ENCODE peak calls at places on chromosomes 2 and 18, in six cellular contexts. F is COR-L47, K is NCI-H774, H is heart right ventricle, W is IMR-90, I is NAMALWA. U is an unnamed sample.

GRCh38 chr2:134148843-134149472 is 104.9 kb upstream of the MGAT5 start:
- DNase-seq in F (no peak), W (no peak), I (no peak), H (no peak), K (no peak), U (no peak)

GRCh38 chr18:22470511-22471181 is 52.9 kb upstream of the CTAGE1 start:
- DNase-seq in W (peak), F (no peak), I (no peak), K (no peak), H (no peak), U (no peak)

GRCh38 chr18:50644807-50645206 is 84.9 kb downstream of the MAPK4 start:
- DNase-seq in H (no peak), W (no peak), I (peak), K (no peak), F (no peak), U (no peak)

GRCh38 chr2:218861645-218862318 is 2.2 kb downstream of the WNT6 start:
- DNase-seq in H (no peak), W (no peak), K (no peak), F (no peak), I (no peak), U (no peak)

GRCh38 chr2:236684534-236685256 is 115.1 kb downstream of the ACKR3 start:
- DNase-seq in I (no peak), H (no peak), F (no peak), W (no peak), K (no peak), U (no peak)

GRCh38 chr2:120743657-120744056 is 8.0 kb downstream of the GLI2 start:
- DNase-seq in F (no peak), W (no peak), K (no peak), H (no peak), I (no peak), U (no peak)

GRCh38 chr2:146598791-146599190 is 1246.0 kb upstream of the ACVR2A start:
- DNase-seq in W (no peak), F (no peak), H (no peak), I (no peak), K (no peak), U (no peak)

GRCh38 chr2:195538937-195539336 is 118.1 kb upstream of the SLC39A10 start:
- DNase-seq in I (no peak), H (no peak), F (no peak), K (no peak), W (no peak), U (no peak)

GRCh38 chr2:144364988-144365738 is 154.8 kb downstream of the ZEB2 start:
- DNase-seq in K (no peak), F (no peak), W (peak), I (no peak), H (no peak), U (no peak)

GRCh38 chr2:135882415-135882814 is 6.2 kb upstream of the MCM6 start:
- DNase-seq in W (no peak), H (no peak), K (no peak), I (no peak), F (no peak), U (no peak)

GRCh38 chr2:48445091-48445725 is 84.7 kb upstream of the STON1 start:
- DNase-seq in F (no peak), I (no peak), W (no peak), K (no peak), H (no peak), U (no peak)

GRCh38 chr2:17442334-17442733 is 75.9 kb downstream of the RAD51AP2 start:
- DNase-seq in W (peak), H (no peak), I (no peak), F (no peak), K (no peak), U (no peak)

GRCh38 chr18:48091869-48092497 is 161.5 kb upstream of the SMAD2 start:
- DNase-seq in H (no peak), W (no peak), F (no peak), I (no peak), K (no peak), U (no peak)

GRCh38 chr2:191857406-191857805 is 10.5 kb upstream of the CAVIN2 start:
- DNase-seq in W (peak), I (no peak), K (no peak), H (no peak), F (no peak), U (no peak)

GRCh38 chr2:85537600-85538506 is 1.1 kb upstream of the MAT2A start:
- DNase-seq in F (peak), H (peak), K (no peak), I (peak), W (no peak), U (no peak)

GRCh38 chr2:191114403-191114886 is 36.3 kb downstream of the STAT4 start:
- DNase-seq in H (no peak), F (no peak), W (peak), I (peak), K (no peak), U (no peak)

GRCh38 chr2:149224458-149224857 is 105.9 kb upstream of the LYPD6 start:
- DNase-seq in K (no peak), F (no peak), I (no peak), H (no peak), W (no peak), U (no peak)

GRCh38 chr2:20583425-20583881 is 67.4 kb downstream of the HS1BP3 start:
- DNase-seq in I (no peak), K (no peak), H (peak), W (no peak), F (no peak), U (no peak)

GRCh38 chr2:168550670-168551069 is 94.6 kb downstream of the CERS6 start:
- DNase-seq in K (no peak), F (no peak), I (no peak), H (peak), W (no peak), U (no peak)

U was measured in Panc1.